ENCODE peak calls at places on chromosomes 7 and 10, in eight cellular contexts. E, K, N, J, U, O, H and F are unnamed samples.

GRCh38 chr10:58743466-58744115 is 230.9 kb downstream of the BICC1 start:
- DNase-seq in E (no peak), K (no peak), N (no peak), J (peak), U (peak), O (no peak), H (no peak), F (no peak)

GRCh38 chr10:576130-576465 is 113.4 kb downstream of the DIP2C start:
- DNase-seq in E (peak), K (no peak), N (no peak), J (no peak), U (peak), O (peak), H (no peak), F (no peak)

GRCh38 chr7:116897661-116898060 is 35.3 kb downstream of the CAPZA2 start:
- DNase-seq in E (no peak), K (no peak), N (no peak), J (no peak), U (no peak), O (no peak), H (no peak), F (no peak)

GRCh38 chr10:82887488-82887887 is 1012.5 kb downstream of the NRG3 start:
- DNase-seq in E (no peak), K (no peak), N (no peak), J (no peak), U (no peak), O (no peak), H (no peak), F (no peak)

GRCh38 chr10:13775786-13776780 is 189.3 kb downstream of the PRPF18 start:
- DNase-seq in E (no peak), K (no peak), N (no peak), J (no peak), U (peak), O (no peak), H (no peak), F (no peak)

GRCh38 chr7:99928994-99929729 is at the start of gene GJC3:
- DNase-seq in E (peak), K (peak), N (peak), J (peak), U (peak), O (peak), H (peak), F (peak)

GRCh38 chr7:44072364-44073231 is 7.2 kb upstream of the PGAM2 start:
- DNase-seq in E (peak), K (peak), N (peak), J (peak), U (peak), O (peak), H (no peak), F (peak)

GRCh38 chr7:36021917-36022550 is 131.0 kb upstream of the EEPD1 start:
- DNase-seq in E (no peak), K (no peak), N (no peak), J (no peak), U (no peak), O (peak), H (no peak), F (no peak)

GRCh38 chr7:134290286-134290685 is 26.4 kb downstream of the SLC35B4 start:
- DNase-seq in E (no peak), K (no peak), N (no peak), J (no peak), U (peak), O (no peak), H (no peak), F (no peak)

GRCh38 chr10:82396886-82397285 is 521.9 kb downstream of the NRG3 start:
- DNase-seq in E (no peak), K (no peak), N (no peak), J (no peak), U (no peak), O (no peak), H (no peak), F (no peak)

GRCh38 chr7:70093496-70093895 is 495.2 kb downstream of the AUTS2 start:
- DNase-seq in E (no peak), K (no peak), N (no peak), J (no peak), U (no peak), O (no peak), H (no peak), F (no peak)

GRCh38 chr7:55486991-55487390 is 85.3 kb downstream of the VOPP1 start:
- DNase-seq in E (no peak), K (no peak), N (no peak), J (no peak), U (no peak), O (no peak), H (no peak), F (no peak)

GRCh38 chr7:151808296-151809155 is 68.4 kb downstream of the PRKAG2 start:
- DNase-seq in E (peak), K (no peak), N (no peak), J (no peak), U (no peak), O (no peak), H (no peak), F (no peak)

GRCh38 chr10:116850058-116850611 is 836 bp downstream of the ENO4 start:
- DNase-seq in E (no peak), K (no peak), N (no peak), J (no peak), U (no peak), O (no peak), H (no peak), F (no peak)

GRCh38 chr10:84613336-84614021 is 285.1 kb downstream of the CCSER2 start:
- DNase-seq in E (peak), K (no peak), N (peak), J (peak), U (peak), O (no peak), H (no peak), F (no peak)

GRCh38 chr10:127337801-127338200 is 141.4 kb upstream of the INSYN2A start:
- DNase-seq in E (no peak), K (no peak), N (no peak), J (peak), U (no peak), O (no peak), H (no peak), F (no peak)

GRCh38 chr7:101100858-101101847 is 15.9 kb downstream of the TRIM56 start:
- DNase-seq in E (no peak), K (no peak), N (no peak), J (no peak), U (no peak), O (no peak), H (peak), F (no peak)

GRCh38 chr10:63819753-63820347 is 298.6 kb downstream of the REEP3 start:
- DNase-seq in E (peak), K (peak), N (peak), J (peak), U (peak), O (peak), H (no peak), F (no peak)

GRCh38 chr10:63120554-63120953 is 12.6 kb upstream of the NRBF2 start:
- DNase-seq in E (no peak), K (no peak), N (no peak), J (no peak), U (peak), O (peak), H (no peak), F (no peak)

GRCh38 chr10:99560277-99561126 is 27.8 kb downstream of the NKX2-3 start:
- DNase-seq in E (no peak), K (peak), N (peak), J (peak), U (peak), O (no peak), H (no peak), F (peak)
- TF ChIP-seq CTCF in E (peak), K (peak), N (peak), J (peak), U (peak), O (peak), H (peak), F (peak)

DNA sequence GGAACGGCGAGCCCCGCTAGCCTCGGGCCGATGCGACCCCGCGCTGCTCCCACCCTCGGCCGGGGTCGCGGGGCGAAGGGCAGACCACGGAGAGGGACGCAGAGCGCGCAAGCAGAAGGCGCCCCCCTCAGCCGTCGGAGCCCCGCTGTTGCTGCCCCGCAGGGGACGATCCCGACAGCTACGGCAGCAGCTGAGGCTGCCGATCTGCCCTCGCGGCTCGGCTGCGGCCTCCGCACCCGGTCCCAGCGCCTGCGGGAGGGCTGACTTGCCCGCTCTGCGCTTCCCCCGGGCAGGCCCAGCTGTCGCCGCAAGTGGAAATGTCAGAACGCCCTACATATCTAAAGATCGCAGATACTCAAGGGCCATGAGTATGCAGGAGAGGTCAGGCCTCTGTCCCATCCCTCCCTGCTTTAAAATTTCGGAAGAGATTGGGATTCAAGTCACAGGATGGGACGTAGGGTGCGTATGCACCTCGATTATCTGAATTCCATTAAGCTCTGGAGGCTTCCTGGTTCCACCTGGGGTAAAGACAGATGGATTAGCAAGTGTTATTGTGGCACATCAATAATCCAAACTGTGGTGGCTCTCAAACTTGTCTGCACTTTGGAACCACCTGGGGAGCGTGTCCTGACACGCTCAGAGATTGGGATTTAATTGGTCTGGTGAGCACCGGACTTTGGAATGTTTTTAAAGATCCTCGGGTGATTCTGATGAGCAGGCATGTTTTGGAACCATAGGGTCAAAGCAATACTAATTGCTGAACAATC is at the start of gene CRPPA:
- DNase-seq in E (peak), K (peak), N (no peak), J (peak), U (no peak), O (peak), H (peak), F (peak)
- TF ChIP-seq CTCF in E (no peak), K (no peak), N (no peak), J (no peak), U (no peak), O (no peak), H (no peak), F (no peak)

GRCh38 chr7:37105119-37105518 is 343.5 kb downstream of the ELMO1 start:
- DNase-seq in E (no peak), K (no peak), N (no peak), J (peak), U (no peak), O (no peak), H (no peak), F (no peak)

GRCh38 chr7:37097983-37098382 is 350.7 kb downstream of the ELMO1 start:
- DNase-seq in E (no peak), K (no peak), N (no peak), J (no peak), U (no peak), O (no peak), H (no peak), F (no peak)

GRCh38 chr7:37102518-37103137 is 346.0 kb downstream of the ELMO1 start:
- DNase-seq in E (no peak), K (no peak), N (no peak), J (no peak), U (no peak), O (no peak), H (no peak), F (no peak)

GRCh38 chr7:37097276-37097675 is 351.4 kb downstream of the ELMO1 start:
- DNase-seq in E (no peak), K (no peak), N (no peak), J (no peak), U (no peak), O (no peak), H (no peak), F (no peak)

GRCh38 chr7:37100735-37101331 is 347.8 kb downstream of the ELMO1 start:
- DNase-seq in E (no peak), K (no peak), N (no peak), J (no peak), U (no peak), O (no peak), H (no peak), F (no peak)
- TF ChIP-seq CTCF in E (no peak), K (no peak), N (no peak), J (no peak), U (no peak), O (no peak), H (no peak), F (no peak)

GRCh38 chr10:110355922-110356627 is 51.4 kb upstream of the SMNDC1 start:
- DNase-seq in E (no peak), K (no peak), N (no peak), J (no peak), U (no peak), O (no peak), H (no peak), F (no peak)

GRCh38 chr10:110354322-110354766 is 49.6 kb upstream of the SMNDC1 start:
- DNase-seq in E (peak), K (peak), N (peak), J (peak), U (peak), O (peak), H (peak), F (peak)

GRCh38 chr10:110355181-110355831 is 50.6 kb upstream of the SMNDC1 start:
- DNase-seq in E (no peak), K (peak), N (no peak), J (no peak), U (no peak), O (no peak), H (peak), F (peak)

GRCh38 chr10:110352930-110353243 is 48.2 kb upstream of the SMNDC1 start:
- DNase-seq in E (no peak), K (no peak), N (no peak), J (no peak), U (no peak), O (no peak), H (no peak), F (no peak)

GRCh38 chr10:110353244-110354119 is 48.8 kb upstream of the SMNDC1 start:
- DNase-seq in E (no peak), K (no peak), N (no peak), J (peak), U (peak), O (no peak), H (no peak), F (no peak)
- TF ChIP-seq CTCF in E (no peak), K (no peak), N (no peak), J (no peak), U (peak), O (no peak), H (no peak), F (no peak)

GRCh38 chr7:124840435-124840834 is 74.8 kb upstream of the GPR37 start:
- DNase-seq in E (no peak), K (no peak), N (no peak), J (no peak), U (no peak), O (no peak), H (no peak), F (no peak)
- TF ChIP-seq CTCF in E (no peak), K (no peak), N (peak), J (peak), U (no peak), O (peak), H (no peak), F (no peak)

DNA sequence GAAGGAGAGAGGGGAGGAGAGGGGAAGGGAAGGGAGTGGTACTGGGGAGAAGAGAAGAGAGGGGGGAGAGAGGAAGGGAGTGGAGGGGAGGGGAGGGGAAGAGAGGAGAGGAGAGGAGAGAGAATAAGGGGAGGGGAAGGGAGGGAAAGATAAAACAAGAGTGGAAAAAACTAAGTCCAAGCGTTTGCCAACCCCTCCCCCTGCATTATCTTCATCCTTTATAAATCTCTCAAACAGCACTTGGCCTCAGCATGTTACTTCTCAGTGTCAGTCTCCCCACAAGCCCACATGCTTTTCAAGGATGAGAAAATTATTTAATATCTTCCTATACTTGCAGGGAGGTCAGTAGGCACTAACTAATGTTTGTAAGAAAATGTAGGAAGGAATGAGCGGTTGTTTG is 204.5 kb downstream of the LSM5 start:
- DNase-seq in E (no peak), K (no peak), N (no peak), J (no peak), U (no peak), O (no peak), H (no peak), F (no peak)
- TF ChIP-seq CTCF in E (no peak), K (no peak), N (no peak), J (no peak), U (no peak), O (no peak), H (no peak), F (no peak)

GRCh38 chr10:51010977-51011376 is 63.3 kb upstream of the PRKG1 start:
- DNase-seq in E (no peak), K (no peak), N (peak), J (peak), U (no peak), O (no peak), H (no peak), F (peak)
- TF ChIP-seq CTCF in E (peak), K (peak), N (peak), J (peak), U (peak), O (peak), H (peak), F (peak)